ENCODE peak calls at places on chromosomes 7 and 10, in seven cellular contexts. T, P, V, Y, K, I and G are unnamed samples. For H3K4me1, the result is how much of the 10 kb centered on the place peaks cover.

GRCh38 chr7:30470163-30470770 is 8.3 kb downstream of the NOD1 start:
- DNase-seq in T (no peak), P (no peak), V (peak), Y (no peak), K (peak), I (no peak), G (no peak)

GRCh38 chr10:110212119-110213006 is 5.0 kb downstream of the MXI1 start:
- DNase-seq in T (no peak), P (no peak), V (no peak), Y (peak), K (no peak), I (no peak), G (no peak)

GRCh38 chr7:4159761-4160554 is 522.1 kb upstream of the FOXK1 start:
- DNase-seq in T (no peak), P (no peak), V (no peak), Y (no peak), K (no peak), I (peak), G (no peak)

GRCh38 chr10:6786579-6787031 is 206.5 kb upstream of the PRKCQ start:
- DNase-seq in T (no peak), P (no peak), V (peak), Y (no peak), K (peak), I (peak), G (no peak)

GRCh38 chr10:131926253-131926652 is 25.4 kb downstream of the PPP2R2D start:
- DNase-seq in T (no peak), P (no peak), V (no peak), Y (no peak), K (no peak), I (no peak), G (no peak)

GRCh38 chr7:56007891-56008290 is 43.4 kb downstream of the PSPH start:
- DNase-seq in T (no peak), P (no peak), V (no peak), Y (no peak), K (no peak), I (no peak), G (no peak)

GRCh38 chr10:65769828-65770227 is 1156.0 kb upstream of the LRRTM3 start:
- DNase-seq in T (peak), P (no peak), V (no peak), Y (no peak), K (no peak), I (no peak), G (no peak)

GRCh38 chr10:75398630-75399460 is 2.7 kb downstream of the ZNF503 start:
- DNase-seq in T (peak), P (peak), V (no peak), Y (peak), K (peak), I (no peak), G (peak)

GRCh38 chr10:4254101-4254994 is 469.3 kb upstream of the KLF6 start:
- DNase-seq in T (no peak), P (no peak), V (peak), Y (no peak), K (peak), I (no peak), G (no peak)

GRCh38 chr7:6658618-6659345 is 21.7 kb downstream of the ZNF316 start:
- DNase-seq in T (no peak), P (no peak), V (no peak), Y (no peak), K (no peak), I (no peak), G (no peak)

GRCh38 chr7:7563813-7564212 is 2.9 kb upstream of the MIOS start:
- DNase-seq in T (no peak), P (no peak), V (no peak), Y (no peak), K (peak), I (no peak), G (no peak)

GRCh38 chr10:24494236-24494635 is 229.5 kb downstream of the ARHGAP21 start:
- DNase-seq in T (no peak), P (no peak), V (no peak), Y (no peak), K (no peak), I (no peak), G (no peak)

GRCh38 chr10:128877936-128878335 is 589.1 kb upstream of the MGMT start:
- DNase-seq in T (no peak), P (no peak), V (no peak), Y (no peak), K (no peak), I (no peak), G (no peak)

GRCh38 chr10:1196656-1197055 is 140.5 kb downstream of the WDR37 start:
- DNase-seq in T (no peak), P (no peak), V (no peak), Y (no peak), K (no peak), I (no peak), G (no peak)

GRCh38 chr10:89591796-89592271 is 53.2 kb downstream of the PANK1 start:
- DNase-seq in T (no peak), P (no peak), V (peak), Y (no peak), K (peak), I (peak), G (no peak)

GRCh38 chr7:77894574-77895091 is 96.1 kb downstream of the PHTF2 start:
- DNase-seq in T (no peak), P (no peak), V (no peak), Y (no peak), K (peak), I (no peak), G (no peak)

GRCh38 chr7:8115547-8116402 is 146.2 kb downstream of the ICA1 start:
- DNase-seq in T (no peak), P (no peak), V (no peak), Y (no peak), K (no peak), I (no peak), G (no peak)

GRCh38 chr10:99292159-99292558 is 37.0 kb upstream of the CNNM1 start:
- DNase-seq in T (no peak), P (no peak), V (peak), Y (no peak), K (peak), I (peak), G (no peak)

GRCh38 chr10:111129348-111129747 is 52.5 kb downstream of the ADRA2A start:
- DNase-seq in T (no peak), P (no peak), V (no peak), Y (no peak), K (no peak), I (no peak), G (peak)

GRCh38 chr10:7410800-7411670 is at the start of gene SFMBT2:
- DNase-seq in T (peak), P (peak), V (peak), Y (peak), K (peak), I (peak), G (peak)

GRCh38 chr7:13240349-13240748 is 552.9 kb downstream of the ARL4A start:
- DNase-seq in T (peak), P (no peak), V (peak), Y (no peak), K (peak), I (peak), G (peak)

GRCh38 chr7:40802497-40802896 is 667.7 kb downstream of the SUGCT start:
- DNase-seq in T (no peak), P (no peak), V (no peak), Y (no peak), K (no peak), I (no peak), G (no peak)

GRCh38 chr7:156929789-156930539 is 19.5 kb upstream of the NOM1 start:
- DNase-seq in T (no peak), P (no peak), V (no peak), Y (no peak), K (no peak), I (no peak), G (no peak)

GRCh38 chr7:100711369-100711768 is 5.4 kb downstream of the POP7 start:
- DNase-seq in T (no peak), P (no peak), V (no peak), Y (no peak), K (no peak), I (no peak), G (no peak)

GRCh38 chr7:132080467-132080866 is 495.8 kb downstream of the PLXNA4 start:
- DNase-seq in T (no peak), P (no peak), V (no peak), Y (no peak), K (no peak), I (no peak), G (no peak)

GRCh38 chr10:3137958-3138726 is 34.4 kb downstream of the PITRM1 start:
- DNase-seq in T (no peak), P (no peak), V (no peak), Y (no peak), K (no peak), I (no peak), G (no peak)

GRCh38 chr10:6580279-6581029 is 378 bp upstream of the PRKCQ start:
- DNase-seq in T (peak), P (peak), V (peak), Y (peak), K (peak), I (peak), G (peak)

GRCh38 chr10:5945561-5946418 is 31.6 kb downstream of the IL15RA start:
- DNase-seq in T (peak), P (no peak), V (peak), Y (no peak), K (peak), I (peak), G (no peak)

GRCh38 chr7:42128703-42129102 is 108.3 kb downstream of the GLI3 start:
- DNase-seq in T (peak), P (no peak), V (no peak), Y (no peak), K (no peak), I (peak), G (no peak)

GRCh38 chr7:132211971-132212370 is 364.3 kb downstream of the PLXNA4 start:
- DNase-seq in T (no peak), P (no peak), V (no peak), Y (no peak), K (no peak), I (no peak), G (no peak)

GRCh38 chr7:17422966-17423365 is 124.5 kb downstream of the AHR start:
- DNase-seq in T (no peak), P (no peak), V (no peak), Y (no peak), K (no peak), I (no peak), G (no peak)

GRCh38 chr10:103713676-103714075 is 141.7 kb downstream of the SH3PXD2A start:
- DNase-seq in T (no peak), P (no peak), V (no peak), Y (no peak), K (no peak), I (no peak), G (no peak)

GRCh38 chr10:28533571-28534304 is 820 bp downstream of the WAC start:
- DNase-seq in T (peak), P (peak), V (peak), Y (peak), K (peak), I (peak), G (peak)

GRCh38 chr10:73423309-73423708 is 9.5 kb upstream of the ANXA7 start:
- DNase-seq in T (no peak), P (no peak), V (no peak), Y (no peak), K (no peak), I (no peak), G (no peak)
- H3K4ac ChIP-seq in T (no peak), P (no peak), V (no peak), Y (no peak), K (no peak), I (no peak), G (no peak)

DNA sequence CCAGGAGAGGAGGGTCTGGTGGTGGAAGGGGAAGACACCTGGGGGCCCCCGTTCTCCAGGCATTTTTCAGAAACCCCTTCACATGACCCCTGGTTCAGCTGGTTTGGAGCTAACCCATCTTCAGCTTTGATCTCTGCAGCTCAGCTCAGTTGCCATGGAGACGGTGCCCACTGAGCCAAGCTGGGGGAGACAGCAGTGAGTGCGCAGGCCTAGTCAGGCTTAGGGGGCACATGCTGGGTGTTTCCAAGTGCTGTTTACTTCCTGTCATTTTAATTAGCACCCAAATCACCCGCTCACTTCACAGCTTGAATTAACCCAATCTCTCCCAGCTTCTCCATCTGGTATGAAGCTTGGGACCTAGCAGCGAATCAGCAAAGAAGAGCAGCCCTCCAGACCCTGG is 9.0 kb downstream of the SPOCK2 start:
- DNase-seq in T (no peak), P (no peak), V (no peak), Y (no peak), K (no peak), I (no peak), G (no peak)
- H3K4me1 ChIP-seq in T (under half), P (under half), V (under half), Y (under half), K (under half), I (under half), G (under half)

GRCh38 chr10:85139124-85139523 is 810.7 kb downstream of the CCSER2 start:
- DNase-seq in T (no peak), P (no peak), V (no peak), Y (no peak), K (no peak), I (no peak), G (no peak)
- H3K18ac ChIP-seq in T (no peak), P (no peak), V (no peak), Y (no peak), K (no peak), I (no peak), G (no peak)

GRCh38 chr7:135650831-135651573 is 11.3 kb upstream of the STMP1 start:
- DNase-seq in T (peak), P (no peak), V (peak), Y (no peak), K (peak), I (peak), G (no peak)
- H3K4ac ChIP-seq in T (no peak), P (no peak), V (no peak), Y (no peak), K (no peak), I (no peak), G (no peak)

DNA sequence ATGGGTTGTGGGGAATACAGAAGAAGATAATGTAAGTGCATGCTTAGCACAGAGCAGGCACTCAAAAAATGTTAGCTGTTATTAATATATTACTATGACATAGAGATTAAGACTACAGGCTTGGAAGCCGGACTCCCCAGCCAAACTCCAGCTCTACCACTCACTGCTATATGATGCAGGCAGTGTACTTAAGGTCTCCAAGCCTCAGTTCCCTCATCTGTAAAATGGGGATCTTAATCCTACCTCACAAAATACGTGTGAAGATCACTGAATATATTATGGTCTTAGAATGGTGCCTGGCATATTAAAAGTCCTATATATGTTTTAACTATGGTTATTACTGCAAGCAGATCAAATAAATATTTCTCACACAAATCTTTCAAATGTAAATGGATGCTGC is 5.2 kb downstream of the PDLIM1 start:
- DNase-seq in T (no peak), P (no peak), V (no peak), Y (no peak), K (no peak), I (no peak), G (no peak)
- H3K4me1 ChIP-seq in T (under half), P (under half), V (under half), Y (under half), K (under half), I (under half), G (under half)

GRCh38 chr7:760006-760405 is 32.9 kb upstream of the PRKAR1B start:
- DNase-seq in T (no peak), P (no peak), V (no peak), Y (no peak), K (no peak), I (no peak), G (no peak)

GRCh38 chr7:761631-762030 is 34.5 kb upstream of the PRKAR1B start:
- DNase-seq in T (no peak), P (no peak), V (no peak), Y (no peak), K (no peak), I (no peak), G (no peak)

GRCh38 chr7:757741-758163 is 30.7 kb upstream of the PRKAR1B start:
- DNase-seq in T (no peak), P (no peak), V (no peak), Y (no peak), K (no peak), I (no peak), G (no peak)

GRCh38 chr7:761101-761500 is 34.0 kb upstream of the PRKAR1B start:
- DNase-seq in T (no peak), P (no peak), V (no peak), Y (no peak), K (no peak), I (no peak), G (no peak)

DNA sequence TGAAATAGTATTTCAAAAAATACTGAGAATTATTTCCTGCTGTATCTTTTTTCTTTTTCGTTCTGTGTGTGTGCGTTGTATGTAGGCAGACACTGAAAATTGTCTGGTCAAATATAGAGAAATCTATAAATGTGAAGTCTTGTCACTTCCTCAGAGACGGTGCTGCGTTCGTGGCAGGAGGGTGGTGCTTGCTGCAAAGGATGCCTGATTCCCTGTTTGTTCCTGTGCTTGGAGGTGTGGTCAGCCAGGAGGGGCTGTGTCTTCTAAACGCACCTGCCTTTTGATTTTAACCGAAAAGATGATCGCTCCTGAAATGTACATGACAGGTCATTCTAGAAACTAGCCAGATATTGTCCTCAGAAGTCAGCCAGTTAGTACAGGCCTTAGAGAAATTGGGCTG is 32.5 kb upstream of the PRKAR1B start:
- DNase-seq in T (no peak), P (no peak), V (no peak), Y (no peak), K (no peak), I (no peak), G (no peak)
- H3K18ac ChIP-seq in T (no peak), P (no peak), V (no peak), Y (no peak), K (no peak), I (no peak), G (no peak)

GRCh38 chr7:94424336-94424735 is 29.6 kb downstream of the COL1A2 start:
- DNase-seq in T (no peak), P (no peak), V (no peak), Y (no peak), K (no peak), I (no peak), G (no peak)
- H3K4ac ChIP-seq in T (no peak), P (no peak), V (peak), Y (no peak), K (no peak), I (no peak), G (no peak)